ENCODE peak calls at places on chromosomes 13 and 19, in six cellular contexts. G is HS-5, O is AG08396, K is GM23248, H is brain microvascular endothelial cell, Z is tibial artery. V is an unnamed sample.

GRCh38 chr13:99859178-99860177 is 112.1 kb downstream of the ZIC5 start:
- DNase-seq in H (no peak), Z (no peak), O (no peak), K (no peak), G (no peak), V (peak)

GRCh38 chr19:46963093-46963734 is 56.4 kb upstream of the NPAS1 start:
- DNase-seq in Z (no peak), K (peak), G (peak), H (peak), O (peak), V (no peak)

GRCh38 chr19:49216076-49216475 is 58.5 kb downstream of the TRPM4 start:
- DNase-seq in G (no peak), H (peak), Z (no peak), O (no peak), K (peak), V (no peak)

GRCh38 chr19:49117677-49118564 is 1.0 kb downstream of the C19orf73 start:
- DNase-seq in H (no peak), G (no peak), O (no peak), Z (no peak), K (no peak), V (no peak)

GRCh38 chr19:37983153-37983552 is 76.1 kb downstream of the SIPA1L3 start:
- DNase-seq in K (no peak), H (no peak), G (no peak), O (no peak), Z (no peak), V (no peak)

GRCh38 chr19:40444181-40445005 is at the start of gene SERTAD3:
- DNase-seq in H (peak), G (no peak), O (peak), Z (peak), K (peak), V (peak)

GRCh38 chr19:47854459-47854858 is 4.6 kb upstream of the TPRX2 start:
- DNase-seq in G (no peak), H (no peak), O (no peak), K (no peak), Z (no peak), V (no peak)

GRCh38 chr19:17988161-17988560 is 19.8 kb upstream of the ARRDC2 start:
- DNase-seq in O (no peak), G (no peak), Z (no peak), H (no peak), K (no peak), V (no peak)

GRCh38 chr13:37326319-37326718 is 220.9 kb upstream of the CSNK1A1L start:
- DNase-seq in H (no peak), G (no peak), K (peak), Z (no peak), O (no peak), V (no peak)

GRCh38 chr13:101523732-101524131 is 71.3 kb downstream of the ITGBL1 start:
- DNase-seq in Z (peak), K (peak), G (no peak), H (peak), O (peak), V (no peak)

GRCh38 chr19:8158411-8159074 is 9.2 kb upstream of the FBN3 start:
- DNase-seq in Z (no peak), K (peak), G (peak), O (peak), H (peak), V (peak)

GRCh38 chr19:34277244-34277643 is 22.9 kb downstream of the GARRE1 start:
- DNase-seq in K (no peak), H (no peak), O (no peak), G (no peak), Z (no peak), V (no peak)

GRCh38 chr13:102911336-102911735 is 65.5 kb downstream of the ERCC5 start:
- DNase-seq in Z (no peak), K (no peak), G (no peak), O (no peak), H (no peak), V (no peak)

GRCh38 chr13:43905435-43906031 is 25.8 kb downstream of the LACC1 start:
- DNase-seq in Z (peak), O (peak), H (peak), G (peak), K (peak), V (peak)

GRCh38 chr13:39510296-39510695 is 92.7 kb downstream of the LHFPL6 start:
- DNase-seq in O (no peak), G (no peak), Z (no peak), K (no peak), H (no peak), V (peak)

GRCh38 chr13:76889254-76889653 is 3.0 kb upstream of the KCTD12 start:
- DNase-seq in Z (no peak), K (no peak), G (no peak), H (no peak), O (no peak), V (no peak)

GRCh38 chr19:45322744-45323281 is at the start of gene CKM:
- DNase-seq in G (no peak), O (no peak), H (no peak), K (no peak), Z (no peak), V (no peak)

GRCh38 chr13:36431204-36432105 is 840 bp upstream of the CCNA1 start:
- DNase-seq in Z (no peak), H (no peak), G (no peak), O (peak), K (peak), V (no peak)

GRCh38 chr13:32113564-32113963 is 82.0 kb downstream of the FRY start:
- DNase-seq in H (no peak), K (no peak), Z (no peak), G (no peak), O (no peak), V (no peak)

GRCh38 chr13:46593403-46593802 is 40.4 kb downstream of the LRCH1 start:
- DNase-seq in K (no peak), G (no peak), H (no peak), Z (no peak), O (no peak), V (no peak)

GRCh38 chr13:48185018-48185417 is 48.0 kb upstream of the ITM2B start:
- DNase-seq in H (no peak), K (peak), Z (no peak), G (no peak), O (no peak), V (no peak)